ENCODE peak calls at places on chromosomes 5 and 9, in four cellular contexts. J, M, R and E are unnamed samples.

GRCh38 chr9:78811562-78812276 is 514.8 kb downstream of the PSAT1 start:
- DNase-seq in M (no peak), J (no peak), R (no peak), E (no peak)

GRCh38 chr9:22976454-22976853 is 529.8 kb downstream of the DMRTA1 start:
- DNase-seq in R (no peak), J (no peak), M (no peak), E (no peak)

GRCh38 chr9:123235448-123235847 is 32.9 kb downstream of the STRBP start:
- DNase-seq in J (no peak), R (no peak), M (no peak), E (no peak)

GRCh38 chr9:85971731-85972130 is 30.8 kb downstream of the NAA35 start:
- DNase-seq in M (no peak), J (no peak), R (no peak), E (peak; percentile 52)

GRCh38 chr5:132684922-132685720 is 11.3 kb downstream of the IL4 start:
- DNase-seq in R (no peak), J (no peak), M (no peak), E (no peak)

GRCh38 chr9:83520292-83520691 is 17.9 kb downstream of the FRMD3 start:
- DNase-seq in J (no peak), R (no peak), M (no peak), E (no peak)

GRCh38 chr5:61744690-61745619 is 412.9 kb downstream of the ZSWIM6 start:
- DNase-seq in M (no peak), R (no peak), J (no peak), E (no peak)

GRCh38 chr5:139671096-139671841 is 23.1 kb downstream of the CXXC5 start:
- DNase-seq in R (no peak), J (no peak), M (no peak), E (peak; percentile 47)

GRCh38 chr9:677461-678097 is 163.9 kb upstream of the DMRT1 start:
- DNase-seq in M (no peak), J (no peak), R (no peak), E (no peak)

GRCh38 chr5:125478599-125478998 is 732.2 kb upstream of the ZNF608 start:
- DNase-seq in M (no peak), J (no peak), R (no peak), E (no peak)

GRCh38 chr5:176410486-176411180 is 5.7 kb downstream of the CLTB start:
- DNase-seq in R (no peak), J (no peak), M (no peak), E (no peak)

GRCh38 chr9:129317179-129318011 is 139.3 kb upstream of the IER5L start:
- DNase-seq in M (no peak), J (no peak), R (no peak), E (no peak)

GRCh38 chr5:50655810-50656205 is 10.6 kb upstream of the PARP8 start:
- DNase-seq in J (no peak), M (no peak), R (no peak), E (no peak)

GRCh38 chr9:90894956-90895687 is 93.5 kb downstream of the SYK start:
- DNase-seq in M (peak; percentile 59), R (no peak), J (no peak), E (peak; percentile 23)

GRCh38 chr5:124662261-124662781 is 84.1 kb downstream of the ZNF608 start:
- DNase-seq in J (peak; percentile 51), M (no peak), R (no peak), E (no peak)

GRCh38 chr9:123239726-123240125 is 28.7 kb downstream of the STRBP start:
- DNase-seq in M (no peak), J (no peak), R (no peak), E (no peak)

GRCh38 chr9:83266618-83267543 is 203.9 kb upstream of the RASEF start:
- DNase-seq in J (no peak), M (no peak), R (no peak), E (peak; percentile 3)

GRCh38 chr9:134167530-134167931 is 3.2 kb upstream of the RNU6ATAC start:
- DNase-seq in J (no peak), R (no peak), M (no peak), E (peak; percentile 77)

GRCh38 chr9:108001219-108001618 is 511.6 kb upstream of the KLF4 start:
- DNase-seq in M (no peak), R (no peak), J (no peak), E (peak; percentile 46)

GRCh38 chr5:95285406-95285761 is 490 bp upstream of the MCTP1 start:
- DNase-seq in M (peak; percentile 36), R (no peak), J (peak; percentile 31), E (peak; percentile 4)

GRCh38 chr9:86975571-86975970 is 28.3 kb upstream of the GAS1 start:
- DNase-seq in M (no peak), R (no peak), J (no peak), E (no peak)

GRCh38 chr5:115366223-115366622 is 69.8 kb upstream of the CCDC112 start:
- DNase-seq in M (no peak), R (no peak), J (no peak), E (peak; percentile 93)

GRCh38 chr5:4802044-4802443 is 338.1 kb upstream of the ADAMTS16 start:
- DNase-seq in R (no peak), M (no peak), J (no peak), E (no peak)

GRCh38 chr5:176733586-176734262 is 76.6 kb upstream of the UNC5A start:
- DNase-seq in M (peak; percentile 14), J (no peak), R (no peak), E (no peak)

GRCh38 chr5:84381501-84382362 is 2.9 kb downstream of the EDIL3 start:
- DNase-seq in J (no peak), M (no peak), R (no peak), E (peak; percentile 62)

GRCh38 chr5:1466631-1467265 is 21.5 kb upstream of the SLC6A3 start:
- DNase-seq in R (no peak), J (no peak), M (no peak), E (no peak)

GRCh38 chr9:127209220-127209619 is 55.4 kb upstream of the GARNL3 start:
- DNase-seq in M (no peak), J (no peak), R (no peak), E (no peak)

GRCh38 chr5:135383803-135384495 is 15.1 kb downstream of the MACROH2A1 start:
- DNase-seq in J (no peak), M (no peak), R (no peak), E (no peak)

GRCh38 chr9:89742660-89743059 is 137.8 kb downstream of the GADD45G start:
- DNase-seq in M (no peak), R (no peak), J (no peak), E (no peak)

GRCh38 chr9:27888661-27889295 is 315.5 kb upstream of the C9orf72 start:
- DNase-seq in M (peak; percentile 76), R (peak; percentile 36), J (no peak), E (no peak)

GRCh38 chr5:170110403-170111087 is 4.8 kb downstream of the FOXI1 start:
- DNase-seq in R (no peak), J (no peak), M (peak; percentile 14), E (no peak)

GRCh38 chr9:112866662-112867274 is 23.9 kb downstream of the SLC46A2 start:
- DNase-seq in J (no peak), M (peak; percentile 87), R (no peak), E (peak; percentile 88)

GRCh38 chr5:38757451-38758245 is 88.2 kb upstream of the OSMR start:
- DNase-seq in M (no peak), J (no peak), R (no peak), E (no peak)
- H2AK5ac ChIP-seq in M (no peak overlapping the region), J (no peak overlapping the region), R (no peak overlapping the region), E (no peak overlapping the region)

GRCh38 chr5:172733179-172733973 is 37.6 kb downstream of the DUSP1 start:
- DNase-seq in J (no peak), M (no peak), R (no peak), E (peak; percentile 99)
- H2BK120ac ChIP-seq in J (peak overlapping the region; percentile 45), M (no peak overlapping the region), R (no peak overlapping the region), E (peak overlapping the region; percentile 75)

DNA sequence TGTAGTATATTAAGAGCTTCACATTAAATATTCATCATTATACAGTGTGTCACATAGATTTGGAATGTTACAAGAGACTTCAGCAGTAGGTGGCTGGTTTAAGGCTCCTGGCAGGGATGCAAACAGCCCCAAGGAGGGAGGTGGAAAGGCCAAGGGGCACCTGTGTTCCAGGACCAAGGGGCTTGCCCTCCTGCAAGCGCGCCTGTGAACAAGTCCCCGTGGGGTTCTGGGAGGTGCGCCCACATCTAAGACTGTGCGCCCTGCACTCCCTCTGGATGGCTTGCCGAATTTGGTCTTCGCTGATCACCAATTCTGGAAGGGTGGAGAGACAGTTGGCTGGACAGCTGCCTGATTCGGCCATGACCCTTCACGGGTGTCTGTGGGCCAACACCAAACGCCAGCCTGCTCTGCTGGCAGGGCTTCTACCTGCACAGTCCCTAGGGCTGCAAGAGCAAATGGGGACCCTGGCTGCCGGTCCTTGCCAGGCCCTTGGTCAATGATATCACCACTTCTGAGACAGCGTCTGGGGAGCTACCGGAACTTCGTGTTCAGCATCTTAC is 12.1 kb upstream of the SLC25A51 start:
- DNase-seq in R (no peak), M (no peak), J (no peak), E (no peak)
- H2BK12ac ChIP-seq in R (no peak overlapping the region), M (no peak overlapping the region), J (no peak overlapping the region), E (no peak overlapping the region)

GRCh38 chr5:52922384-52922783 is 66.8 kb upstream of the ITGA2 start:
- DNase-seq in R (peak; percentile 38), J (no peak), M (peak; percentile 50), E (peak; percentile 92)
- H2AK5ac ChIP-seq in R (no peak overlapping the region), J (no peak overlapping the region), M (no peak overlapping the region), E (no peak overlapping the region)

GRCh38 chr9:92183449-92183848 is 68.2 kb upstream of the SPTLC1 start:
- DNase-seq in J (no peak), M (no peak), R (no peak), E (no peak)
- H2BK120ac ChIP-seq in J (no peak overlapping the region), M (no peak overlapping the region), R (no peak overlapping the region), E (no peak overlapping the region)

GRCh38 chr9:77708416-77708815 is 60.3 kb upstream of the GNA14 start:
- DNase-seq in R (no peak), J (no peak), M (no peak), E (peak; percentile 43)

GRCh38 chr9:77712533-77713130 is 64.5 kb upstream of the GNA14 start:
- DNase-seq in M (no peak), R (no peak), J (no peak), E (peak; percentile 83)

GRCh38 chr9:77710276-77710675 is 62.2 kb upstream of the GNA14 start:
- DNase-seq in R (no peak), J (no peak), M (no peak), E (peak; percentile 21)

GRCh38 chr9:77714077-77714549 is 66.0 kb upstream of the GNA14 start:
- DNase-seq in R (no peak), M (no peak), J (no peak), E (peak; percentile 17)

GRCh38 chr9:77710965-77711657 is 63.0 kb upstream of the GNA14 start:
- DNase-seq in M (no peak), J (no peak), R (no peak), E (no peak)
- H2BK12ac ChIP-seq in M (no peak overlapping the region), J (no peak overlapping the region), R (no peak overlapping the region), E (no peak overlapping the region)